ENCODE peak calls at places on chromosome 11, in six cellular contexts. U is HepG2, Y is prostate gland, L is stomach, X is body of pancreas, J is A549. S is an unnamed sample.

GRCh38 chr11:34730544-34731295 is 109.8 kb downstream of the EHF start:
- DNase-seq in U (no peak), Y (no peak), L (no peak), X (no peak), J (no peak), S (no peak)

GRCh38 chr11:68043029-68043348 is 4.2 kb downstream of the TCIRG1 start:
- DNase-seq in U (no peak), Y (no peak), L (no peak), X (no peak), J (no peak), S (no peak)

GRCh38 chr11:123616505-123617198 is 37.8 kb downstream of the SCN3B start:
- DNase-seq in U (no peak), Y (peak; percentile 53), L (no peak), X (peak; percentile 30), J (no peak), S (peak; percentile 77)

GRCh38 chr11:124896071-124896750 is 1.5 kb downstream of the ROBO4 start:
- DNase-seq in U (no peak), Y (no peak), L (no peak), X (no peak), J (no peak), S (no peak)

GRCh38 chr11:86888164-86888977 is 66.8 kb downstream of the FZD4 start:
- DNase-seq in U (no peak), Y (no peak), L (no peak), X (no peak), J (no peak), S (no peak)

GRCh38 chr11:9895016-9895415 is 231.1 kb downstream of the SWAP70 start:
- DNase-seq in U (no peak), Y (no peak), L (no peak), X (no peak), J (no peak), S (no peak)

GRCh38 chr11:12287374-12288211 is 89.8 kb upstream of the PARVA start:
- DNase-seq in U (peak; percentile 59), Y (peak; percentile 8), L (peak; percentile 26), X (no peak), J (peak; percentile 95), S (peak; percentile 73)

GRCh38 chr11:12200359-12201015 is 90.1 kb downstream of the MICAL2 start:
- DNase-seq in U (no peak), Y (peak; percentile 63), L (no peak), X (peak; percentile 68), J (no peak), S (peak; percentile 43)

GRCh38 chr11:2174361-2174760 is 2.7 kb upstream of the TH start:
- DNase-seq in U (no peak), Y (no peak), L (no peak), X (no peak), J (no peak), S (no peak)

GRCh38 chr11:13140873-13141655 is 131.9 kb downstream of the RASSF10 start:
- DNase-seq in U (peak; percentile 48), Y (peak; percentile 59), L (no peak), X (peak; percentile 28), J (no peak), S (no peak)

GRCh38 chr11:76781046-76781801 is 1.9 kb upstream of the TSKU start:
- DNase-seq in U (peak; percentile 89), Y (no peak), L (no peak), X (no peak), J (no peak), S (no peak)

GRCh38 chr11:46392421-46393230 is 1.1 kb upstream of the CHRM4 start:
- DNase-seq in U (peak; percentile 66), Y (peak; percentile 78), L (peak; percentile 87), X (peak; percentile 90), J (peak; percentile 74), S (peak; percentile 86)

GRCh38 chr11:68854273-68854958 is 12.7 kb upstream of the CPT1A start:
- DNase-seq in U (no peak), Y (no peak), L (no peak), X (no peak), J (no peak), S (no peak)

GRCh38 chr11:114622858-114623257 is 27.3 kb upstream of the NXPE4 start:
- DNase-seq in U (no peak), Y (no peak), L (no peak), X (no peak), J (no peak), S (no peak)

GRCh38 chr11:88363566-88364169 is 26.1 kb upstream of the CTSC start:
- DNase-seq in U (no peak), Y (no peak), L (no peak), X (no peak), J (no peak), S (no peak)

GRCh38 chr11:124113890-124114289 is 1.4 kb upstream of the VWA5A start:
- DNase-seq in U (no peak), Y (no peak), L (no peak), X (no peak), J (no peak), S (no peak)

GRCh38 chr11:14907411-14908213 is 15.6 kb upstream of the CYP2R1 start:
- DNase-seq in U (peak; percentile 71), Y (peak; percentile 60), L (peak; percentile 90), X (peak; percentile 89), J (peak; percentile 61), S (peak; percentile 42)

GRCh38 chr11:57249384-57250319 is 12.6 kb upstream of the APLNR start:
- DNase-seq in U (peak; percentile 23), Y (peak; percentile 53), L (peak; percentile 71), X (peak; percentile 75), J (peak; percentile 68), S (peak; percentile 64)

GRCh38 chr11:67634366-67635230 is 4.9 kb upstream of the NUDT8 start:
- DNase-seq in U (no peak), Y (no peak), L (no peak), X (no peak), J (no peak), S (no peak)

GRCh38 chr11:74070713-74071506 is 62.0 kb upstream of the UCP3 start:
- DNase-seq in U (no peak), Y (peak; percentile 33), L (no peak), X (no peak), J (peak; percentile 76), S (no peak)

GRCh38 chr11:128206476-128206875 is 380.9 kb downstream of the ETS1 start:
- DNase-seq in U (no peak), Y (no peak), L (no peak), X (no peak), J (no peak), S (no peak)

GRCh38 chr11:29051935-29052334 is 943.7 kb downstream of the METTL15 start:
- DNase-seq in U (no peak), Y (no peak), L (no peak), X (no peak), J (no peak), S (no peak)

GRCh38 chr11:12377106-12377823 is at the start of gene PARVA:
- DNase-seq in U (peak; percentile 50), Y (peak; percentile 44), L (peak; percentile 72), X (peak; percentile 75), J (peak; percentile 78), S (peak; percentile 64)

GRCh38 chr11:118338637-118339061 is 3.9 kb downstream of the CD3D start:
- DNase-seq in U (peak; percentile 68), Y (no peak), L (peak; percentile 66), X (peak; percentile 17), J (no peak), S (no peak)

GRCh38 chr11:71451596-71452353 is 1.2 kb upstream of the NADSYN1 start:
- DNase-seq in U (peak; percentile 14), Y (no peak), L (no peak), X (peak; percentile 60), J (no peak), S (no peak)

GRCh38 chr11:80700386-80700785 is 1259.6 kb upstream of the TENM4 start:
- DNase-seq in U (no peak), Y (no peak), L (no peak), X (no peak), J (no peak), S (no peak)

GRCh38 chr11:88357323-88358039 is 19.9 kb upstream of the CTSC start:
- DNase-seq in U (no peak), Y (no peak), L (no peak), X (no peak), J (peak; percentile 47), S (no peak)

GRCh38 chr11:9535189-9535781 is 38.2 kb upstream of the WEE1 start:
- DNase-seq in U (peak; percentile 51), Y (peak; percentile 74), L (peak; percentile 70), X (peak; percentile 85), J (peak; percentile 71), S (peak; percentile 50)

GRCh38 chr11:77109236-77110019 is 6.8 kb downstream of the OMP start:
- DNase-seq in U (no peak), Y (no peak), L (no peak), X (no peak), J (no peak), S (no peak)

GRCh38 chr11:65389294-65389980 is 3.0 kb downstream of the FRMD8 start:
- DNase-seq in U (no peak), Y (no peak), L (no peak), X (no peak), J (no peak), S (no peak)
- H3K4me1 ChIP-seq in U (peaks cover 44% of the 10 kb centered on the region), Y (peaks cover 13% of the 10 kb centered on the region), L (peaks cover 68% of the 10 kb centered on the region), X (peaks cover 71% of the 10 kb centered on the region), J (peaks cover 60% of the 10 kb centered on the region), S (peaks cover 21% of the 10 kb centered on the region)

GRCh38 chr11:70210051-70210501 is 7.0 kb downstream of the FADD start:
- DNase-seq in U (no peak), Y (no peak), L (no peak), X (no peak), J (no peak), S (no peak)
- TF ChIP-seq POLR2A in U (no peak), Y (no peak), L (no peak), X (no peak), J (no peak), S (no peak)

GRCh38 chr11:36361472-36361871 is 65.4 kb downstream of the PRR5L start:
- DNase-seq in U (no peak), Y (no peak), L (no peak), X (no peak), J (no peak), S (no peak)
- H3K4me1 ChIP-seq in U (no peaks in the 10 kb centered on the region), Y (no peaks in the 10 kb centered on the region), L (peaks cover 15% of the 10 kb centered on the region), X (no peaks in the 10 kb centered on the region), J (peaks cover 31% of the 10 kb centered on the region), S (no peaks in the 10 kb centered on the region)

GRCh38 chr11:110711776-110712642 is at the start of gene ARHGAP20:
- DNase-seq in U (peak; percentile 6), Y (peak; percentile 42), L (peak; percentile 76), X (peak; percentile 65), J (peak; percentile 14), S (peak; percentile 67)
- TF ChIP-seq POLR2A in U (no peak), Y (peak; percentile 31), L (no peak), X (no peak), J (no peak), S (peak; percentile 29)

DNA sequence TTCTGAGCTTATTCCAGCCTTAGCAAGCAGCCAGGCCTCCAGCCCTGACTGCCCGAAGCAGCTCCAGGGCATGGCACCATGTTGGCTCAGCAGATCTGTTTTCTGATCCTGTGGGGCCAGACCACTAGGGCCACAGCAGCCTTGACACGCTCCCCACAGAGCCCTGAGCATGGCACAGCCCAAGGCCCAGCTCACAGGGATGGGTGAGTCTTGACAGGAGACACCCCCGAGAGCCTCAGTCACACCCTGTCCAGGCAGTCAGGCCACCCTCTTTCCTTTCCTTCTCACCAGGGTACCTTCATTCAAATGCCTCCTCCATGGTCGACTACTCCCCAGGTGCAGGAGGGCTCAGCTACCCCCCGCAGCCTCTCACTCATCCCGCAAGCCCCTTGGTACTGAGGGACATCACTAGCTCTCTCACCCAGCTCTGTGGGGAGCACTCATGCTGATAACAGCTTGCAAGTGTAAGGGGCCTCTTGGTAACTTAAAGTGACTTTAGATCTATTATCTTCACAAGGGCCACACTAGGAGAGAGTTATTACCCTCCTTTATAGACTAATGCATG is 3.8 kb upstream of the CDC42BPG start:
- DNase-seq in U (no peak), Y (no peak), L (no peak), X (no peak), J (no peak), S (no peak)
- H3K4me1 ChIP-seq in U (peaks cover 65% of the 10 kb centered on the region), Y (no peaks in the 10 kb centered on the region), L (peaks cover 84% of the 10 kb centered on the region), X (peaks cover 35% of the 10 kb centered on the region), J (peaks cover 74% of the 10 kb centered on the region), S (peaks cover 3% of the 10 kb centered on the region)

GRCh38 chr11:130314184-130314748 is 451 bp downstream of the ZBTB44 start:
- DNase-seq in U (peak; percentile 20), Y (peak; percentile 61), L (peak; percentile 74), X (peak; percentile 74), J (no peak), S (peak; percentile 63)
- TF ChIP-seq POLR2A in U (no peak), Y (no peak), L (no peak), X (peak; percentile 47), J (peak; percentile 11), S (no peak)